ENCODE peak calls at places on chromosome X, in four cellular contexts. I, S, M and C are unnamed samples.

GRCh38 chrX:134672101-134672500 is 13.8 kb upstream of the PLAC1 start:
- DNase-seq in I (no peak), S (no peak), M (no peak), C (no peak)

GRCh38 chrX:11472879-11473278 is 179.7 kb downstream of the AMELX start:
- DNase-seq in I (no peak), S (no peak), M (no peak), C (no peak)

GRCh38 chrX:21176927-21177571 is 197.2 kb upstream of the CNKSR2 start:
- DNase-seq in I (no peak), S (no peak), M (no peak), C (no peak)

GRCh38 chrX:129732857-129733256 is 5.9 kb upstream of the XPNPEP2 start:
- DNase-seq in I (no peak), S (no peak), M (no peak), C (no peak)

GRCh38 chrX:155086202-155086840 is 15.0 kb downstream of the BRCC3 start:
- DNase-seq in I (peak; percentile 21), S (no peak), M (peak; percentile 63), C (no peak)

GRCh38 chrX:3184176-3184930 is 143.1 kb downstream of the ARSF start:
- DNase-seq in I (no peak), S (no peak), M (no peak), C (no peak)

GRCh38 chrX:18278448-18278847 is 57.8 kb upstream of the BEND2 start:
- DNase-seq in I (no peak), S (no peak), M (no peak), C (no peak)

GRCh38 chrX:68995780-68996551 is 167.1 kb downstream of the EFNB1 start:
- DNase-seq in I (peak; percentile 6), S (no peak), M (no peak), C (no peak)

GRCh38 chrX:262391-262909 is 18.7 kb upstream of the PLCXD1 start:
- DNase-seq in I (no peak), S (peak; percentile 51), M (no peak), C (no peak)

GRCh38 chrX:68574240-68574639 is 73.2 kb upstream of the STARD8 start:
- DNase-seq in I (no peak), S (no peak), M (peak; percentile 11), C (no peak)

GRCh38 chrX:134026732-134027311 is 41.4 kb upstream of the GPC3 start:
- DNase-seq in I (peak; percentile 66), S (peak; percentile 11), M (peak; percentile 57), C (peak; percentile 10)

GRCh38 chrX:73563740-73564073 is 710 bp downstream of the CHIC1 start:
- DNase-seq in I (peak; percentile 13), S (no peak), M (no peak), C (no peak)

GRCh38 chrX:11530621-11531020 is 135.1 kb downstream of the ARHGAP6 start:
- DNase-seq in I (no peak), S (no peak), M (no peak), C (no peak)

GRCh38 chrX:19857131-19857530 is 30.3 kb downstream of the SH3KBP1 start:
- DNase-seq in I (no peak), S (no peak), M (no peak), C (no peak)

GRCh38 chrX:107576392-107576791 is 51.9 kb upstream of the PRPS1 start:
- DNase-seq in I (no peak), S (no peak), M (no peak), C (no peak)

GRCh38 chrX:13167444-13168207 is 123.2 kb upstream of the FAM9C start:
- DNase-seq in I (peak; percentile 45), S (no peak), M (peak; percentile 35), C (no peak)

GRCh38 chrX:69038188-69038587 is 127.1 kb downstream of the PJA1 start:
- DNase-seq in I (no peak), S (no peak), M (no peak), C (no peak)

GRCh38 chrX:41308884-41309655 is 24.9 kb upstream of the DDX3X start:
- DNase-seq in I (no peak), S (no peak), M (no peak), C (no peak)

GRCh38 chrX:111003118-111003517 is 92.9 kb upstream of the PAK3 start:
- DNase-seq in I (no peak), S (no peak), M (no peak), C (no peak)

GRCh38 chrX:77114501-77114900 is 332.7 kb upstream of the FGF16 start:
- DNase-seq in I (no peak), S (no peak), M (no peak), C (no peak)

GRCh38 chrX:24266996-24267395 is 46.9 kb downstream of the SUPT20HL2 start:
- DNase-seq in I (peak; percentile 66), S (no peak), M (no peak), C (no peak)

GRCh38 chrX:13341491-13342101 is 21.7 kb upstream of the ATXN3L start:
- DNase-seq in I (peak; percentile 22), S (no peak), M (peak; percentile 7), C (no peak)

GRCh38 chrX:17860179-17860780 is 818 bp downstream of the RAI2 start:
- DNase-seq in I (no peak), S (peak; percentile 7), M (peak; percentile 10), C (no peak)

GRCh38 chrX:15336023-15336413 is 695 bp upstream of the PIGA start:
- DNase-seq in I (peak; percentile 87), S (no peak), M (peak; percentile 75), C (peak; percentile 36)